ENCODE peak calls at places on chromosomes 5 and 9, in ten cellular contexts. One of them, this sample, is unnamed. For H3K36me3, the result is how much of the 10 kb centered on the place peaks cover.

GRCh38 chr5:80149161-80149609 is 106.7 kb downstream of the SERINC5 start:
- DNase-seq in ovary: no peak
- DNase-seq in neuronal stem cell: no peak
- DNase-seq in CD4-positive, CD25-positive, alpha-beta regulatory T cell: no peak
- DNase-seq in colonic mucosa: no peak
- DNase-seq in testis: no peak
- DNase-seq in aorta: no peak
- DNase-seq in hepatocyte: no peak
- DNase-seq in cardiac muscle cell: no peak
- DNase-seq in tibial nerve: no peak
- DNase-seq in this sample: no peak

GRCh38 chr5:58274199-58274598 is 185.7 kb downstream of the PLK2 start:
- DNase-seq in colonic mucosa: no peak
- DNase-seq in cardiac muscle cell: no peak
- DNase-seq in tibial nerve: no peak
- DNase-seq in neuronal stem cell: no peak
- DNase-seq in aorta: no peak
- DNase-seq in hepatocyte: no peak
- DNase-seq in CD4-positive, CD25-positive, alpha-beta regulatory T cell: no peak
- DNase-seq in testis: no peak
- DNase-seq in ovary: no peak
- DNase-seq in this sample: no peak

GRCh38 chr5:149166128-149166527 is 24.8 kb downstream of the ABLIM3 start:
- DNase-seq in cardiac muscle cell: no peak
- DNase-seq in ovary: no peak
- DNase-seq in tibial nerve: no peak
- DNase-seq in testis: no peak
- DNase-seq in CD4-positive, CD25-positive, alpha-beta regulatory T cell: no peak
- DNase-seq in colonic mucosa: no peak
- DNase-seq in hepatocyte: no peak
- DNase-seq in aorta: no peak
- DNase-seq in neuronal stem cell: no peak
- DNase-seq in this sample: peak

GRCh38 chr9:129863059-129863690 is 27.9 kb downstream of the USP20 start:
- DNase-seq in ovary: no peak
- DNase-seq in colonic mucosa: no peak
- DNase-seq in tibial nerve: no peak
- DNase-seq in cardiac muscle cell: peak
- DNase-seq in CD4-positive, CD25-positive, alpha-beta regulatory T cell: peak
- DNase-seq in hepatocyte: no peak
- DNase-seq in neuronal stem cell: no peak
- DNase-seq in aorta: no peak
- DNase-seq in testis: no peak
- DNase-seq in this sample: no peak

GRCh38 chr5:134568761-134569725 is 43.6 kb downstream of the JADE2 start:
- DNase-seq in CD4-positive, CD25-positive, alpha-beta regulatory T cell: no peak
- DNase-seq in aorta: peak
- DNase-seq in colonic mucosa: peak
- DNase-seq in cardiac muscle cell: peak
- DNase-seq in neuronal stem cell: no peak
- DNase-seq in hepatocyte: no peak
- DNase-seq in testis: peak
- DNase-seq in tibial nerve: peak
- DNase-seq in ovary: peak
- DNase-seq in this sample: no peak

GRCh38 chr5:59188415-59189225 is 605.7 kb downstream of the RAB3C start:
- DNase-seq in neuronal stem cell: peak
- DNase-seq in aorta: peak
- DNase-seq in cardiac muscle cell: peak
- DNase-seq in tibial nerve: peak
- DNase-seq in CD4-positive, CD25-positive, alpha-beta regulatory T cell: peak
- DNase-seq in ovary: peak
- DNase-seq in colonic mucosa: peak
- DNase-seq in testis: peak
- DNase-seq in hepatocyte: peak
- DNase-seq in this sample: no peak

GRCh38 chr9:98211260-98211659 is 18.8 kb upstream of the CORO2A start:
- DNase-seq in testis: no peak
- DNase-seq in CD4-positive, CD25-positive, alpha-beta regulatory T cell: no peak
- DNase-seq in colonic mucosa: peak
- DNase-seq in aorta: no peak
- DNase-seq in neuronal stem cell: no peak
- DNase-seq in tibial nerve: no peak
- DNase-seq in hepatocyte: no peak
- DNase-seq in cardiac muscle cell: no peak
- DNase-seq in ovary: no peak
- DNase-seq in this sample: no peak

GRCh38 chr5:169071-169727 is 22.1 kb upstream of the LRRC14B start:
- DNase-seq in tibial nerve: peak
- DNase-seq in CD4-positive, CD25-positive, alpha-beta regulatory T cell: no peak
- DNase-seq in colonic mucosa: no peak
- DNase-seq in neuronal stem cell: no peak
- DNase-seq in hepatocyte: no peak
- DNase-seq in cardiac muscle cell: peak
- DNase-seq in ovary: peak
- DNase-seq in testis: no peak
- DNase-seq in aorta: peak
- DNase-seq in this sample: no peak

GRCh38 chr5:146254223-146254622 is 50.8 kb downstream of the RBM27 start:
- DNase-seq in neuronal stem cell: no peak
- DNase-seq in ovary: no peak
- DNase-seq in testis: no peak
- DNase-seq in colonic mucosa: no peak
- DNase-seq in CD4-positive, CD25-positive, alpha-beta regulatory T cell: no peak
- DNase-seq in cardiac muscle cell: no peak
- DNase-seq in hepatocyte: no peak
- DNase-seq in aorta: no peak
- DNase-seq in tibial nerve: no peak
- DNase-seq in this sample: no peak

GRCh38 chr9:91116226-91116625 is 245.5 kb downstream of the AUH start:
- DNase-seq in neuronal stem cell: no peak
- DNase-seq in tibial nerve: peak
- DNase-seq in colonic mucosa: no peak
- DNase-seq in testis: no peak
- DNase-seq in ovary: peak
- DNase-seq in aorta: no peak
- DNase-seq in cardiac muscle cell: no peak
- DNase-seq in hepatocyte: no peak
- DNase-seq in CD4-positive, CD25-positive, alpha-beta regulatory T cell: no peak
- DNase-seq in this sample: no peak

GRCh38 chr9:93670208-93671029 is 94.0 kb downstream of the PHF2 start:
- DNase-seq in colonic mucosa: peak
- DNase-seq in aorta: peak
- DNase-seq in testis: peak
- DNase-seq in cardiac muscle cell: peak
- DNase-seq in tibial nerve: peak
- DNase-seq in CD4-positive, CD25-positive, alpha-beta regulatory T cell: no peak
- DNase-seq in ovary: peak
- DNase-seq in hepatocyte: no peak
- DNase-seq in neuronal stem cell: no peak
- DNase-seq in this sample: no peak

GRCh38 chr9:85202596-85202995 is 533.1 kb downstream of the NTRK2 start:
- DNase-seq in testis: peak
- DNase-seq in ovary: no peak
- DNase-seq in cardiac muscle cell: peak
- DNase-seq in aorta: no peak
- DNase-seq in hepatocyte: no peak
- DNase-seq in colonic mucosa: no peak
- DNase-seq in CD4-positive, CD25-positive, alpha-beta regulatory T cell: no peak
- DNase-seq in tibial nerve: no peak
- DNase-seq in neuronal stem cell: no peak
- DNase-seq in this sample: no peak

GRCh38 chr5:115414406-115415142 is 118.1 kb upstream of the CCDC112 start:
- DNase-seq in neuronal stem cell: no peak
- DNase-seq in tibial nerve: no peak
- DNase-seq in testis: no peak
- DNase-seq in CD4-positive, CD25-positive, alpha-beta regulatory T cell: no peak
- DNase-seq in colonic mucosa: no peak
- DNase-seq in hepatocyte: peak
- DNase-seq in aorta: no peak
- DNase-seq in ovary: no peak
- DNase-seq in cardiac muscle cell: peak
- DNase-seq in this sample: peak

GRCh38 chr9:22119537-22120167 is 110.5 kb upstream of the CDKN2B start:
- DNase-seq in ovary: no peak
- DNase-seq in testis: no peak
- DNase-seq in tibial nerve: no peak
- DNase-seq in aorta: no peak
- DNase-seq in colonic mucosa: no peak
- DNase-seq in hepatocyte: no peak
- DNase-seq in CD4-positive, CD25-positive, alpha-beta regulatory T cell: peak
- DNase-seq in neuronal stem cell: peak
- DNase-seq in cardiac muscle cell: peak
- DNase-seq in this sample: no peak

GRCh38 chr9:133237271-133237731 is 28.3 kb upstream of the OBP2B start:
- DNase-seq in hepatocyte: no peak
- DNase-seq in tibial nerve: no peak
- DNase-seq in neuronal stem cell: no peak
- DNase-seq in cardiac muscle cell: peak
- DNase-seq in CD4-positive, CD25-positive, alpha-beta regulatory T cell: no peak
- DNase-seq in ovary: peak
- DNase-seq in colonic mucosa: no peak
- DNase-seq in aorta: no peak
- DNase-seq in testis: peak
- DNase-seq in this sample: no peak

GRCh38 chr9:98248737-98249474 is 6.5 kb downstream of the TBC1D2 start:
- DNase-seq in neuronal stem cell: no peak
- DNase-seq in cardiac muscle cell: peak
- DNase-seq in testis: peak
- DNase-seq in colonic mucosa: peak
- DNase-seq in CD4-positive, CD25-positive, alpha-beta regulatory T cell: no peak
- DNase-seq in aorta: peak
- DNase-seq in hepatocyte: peak
- DNase-seq in ovary: no peak
- DNase-seq in tibial nerve: no peak
- DNase-seq in this sample: no peak

GRCh38 chr9:131228096-131228495 is 48.2 kb downstream of the FAM78A start:
- DNase-seq in CD4-positive, CD25-positive, alpha-beta regulatory T cell: no peak
- DNase-seq in neuronal stem cell: no peak
- DNase-seq in hepatocyte: no peak
- DNase-seq in ovary: peak
- DNase-seq in colonic mucosa: no peak
- DNase-seq in tibial nerve: no peak
- DNase-seq in testis: no peak
- DNase-seq in cardiac muscle cell: no peak
- DNase-seq in aorta: no peak
- DNase-seq in this sample: no peak
- H3K36me3 ChIP-seq in CD4-positive, CD25-positive, alpha-beta regulatory T cell: under half
- H3K36me3 ChIP-seq in neuronal stem cell: under half
- H3K36me3 ChIP-seq in hepatocyte: under half
- H3K36me3 ChIP-seq in ovary: under half
- H3K36me3 ChIP-seq in colonic mucosa: under half
- H3K36me3 ChIP-seq in tibial nerve: half or more
- H3K36me3 ChIP-seq in testis: under half
- H3K36me3 ChIP-seq in cardiac muscle cell: under half
- H3K36me3 ChIP-seq in aorta: under half
- H3K36me3 ChIP-seq in this sample: under half

DNA sequence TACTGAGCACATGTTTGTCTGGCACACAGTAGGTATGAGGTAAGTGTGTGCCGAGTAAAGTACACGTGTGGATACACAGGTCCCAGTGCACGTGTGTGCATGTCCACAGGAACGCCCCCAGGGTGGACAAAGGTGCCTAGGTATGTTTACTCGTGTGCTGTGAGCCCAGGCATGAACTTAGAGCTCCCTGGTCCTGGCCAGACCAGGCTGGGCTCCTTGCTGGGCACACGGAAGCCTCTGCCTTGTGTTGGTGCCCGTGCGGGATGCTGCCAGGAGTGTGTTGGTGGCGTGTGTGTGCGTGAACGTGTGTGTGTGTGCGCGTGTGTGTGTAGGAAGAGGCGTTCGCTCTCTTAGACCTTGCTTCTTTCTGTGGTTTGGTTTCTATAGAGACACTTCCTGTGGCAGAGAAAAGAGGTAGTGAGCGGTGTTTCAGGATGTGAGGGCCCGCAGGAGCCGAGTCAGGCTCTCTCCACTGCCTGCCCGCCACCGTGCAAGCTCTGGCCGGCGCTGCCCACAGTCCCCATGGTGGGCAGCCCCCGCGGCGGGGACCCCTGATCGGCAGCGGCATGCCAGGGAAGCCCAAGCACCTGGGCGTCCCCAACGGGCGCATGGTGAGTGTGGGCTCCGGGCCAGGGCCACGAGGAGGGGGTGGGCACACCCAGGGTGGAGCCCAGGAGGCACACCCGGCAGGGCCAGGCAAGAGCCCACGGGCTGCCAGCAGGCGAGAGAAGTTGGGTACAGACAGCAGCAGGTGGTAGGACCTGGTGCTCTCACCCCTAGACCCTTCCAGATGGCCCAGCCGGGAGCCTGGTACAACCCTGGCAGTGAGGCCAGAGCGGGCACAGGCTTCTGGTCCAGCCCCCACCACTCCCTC is at the start of gene RGS14:
- DNase-seq in aorta: no peak
- DNase-seq in hepatocyte: no peak
- DNase-seq in CD4-positive, CD25-positive, alpha-beta regulatory T cell: peak
- DNase-seq in ovary: no peak
- DNase-seq in testis: no peak
- DNase-seq in neuronal stem cell: no peak
- DNase-seq in colonic mucosa: peak
- DNase-seq in cardiac muscle cell: peak
- DNase-seq in tibial nerve: no peak
- DNase-seq in this sample: no peak
- H3K4me3 ChIP-seq in aorta: no peak
- H3K4me3 ChIP-seq in hepatocyte: no peak
- H3K4me3 ChIP-seq in CD4-positive, CD25-positive, alpha-beta regulatory T cell: peak
- H3K4me3 ChIP-seq in ovary: peak
- H3K4me3 ChIP-seq in testis: no peak
- H3K4me3 ChIP-seq in neuronal stem cell: peak
- H3K4me3 ChIP-seq in colonic mucosa: peak
- H3K4me3 ChIP-seq in cardiac muscle cell: no peak
- H3K4me3 ChIP-seq in tibial nerve: no peak
- H3K4me3 ChIP-seq in this sample: peak

GRCh38 chr9:30140415-30140814 is 2244.0 kb upstream of the ACO1 start:
- DNase-seq in tibial nerve: no peak
- DNase-seq in cardiac muscle cell: no peak
- DNase-seq in ovary: no peak
- DNase-seq in testis: no peak
- DNase-seq in hepatocyte: no peak
- DNase-seq in CD4-positive, CD25-positive, alpha-beta regulatory T cell: no peak
- DNase-seq in neuronal stem cell: no peak
- DNase-seq in aorta: no peak
- DNase-seq in colonic mucosa: no peak
- DNase-seq in this sample: no peak
- H3K36me3 ChIP-seq in tibial nerve: under half
- H3K36me3 ChIP-seq in cardiac muscle cell: under half
- H3K36me3 ChIP-seq in ovary: under half
- H3K36me3 ChIP-seq in testis: under half
- H3K36me3 ChIP-seq in hepatocyte: under half
- H3K36me3 ChIP-seq in CD4-positive, CD25-positive, alpha-beta regulatory T cell: under half
- H3K36me3 ChIP-seq in neuronal stem cell: under half
- H3K36me3 ChIP-seq in aorta: under half
- H3K36me3 ChIP-seq in colonic mucosa: under half
- H3K36me3 ChIP-seq in this sample: under half

DNA sequence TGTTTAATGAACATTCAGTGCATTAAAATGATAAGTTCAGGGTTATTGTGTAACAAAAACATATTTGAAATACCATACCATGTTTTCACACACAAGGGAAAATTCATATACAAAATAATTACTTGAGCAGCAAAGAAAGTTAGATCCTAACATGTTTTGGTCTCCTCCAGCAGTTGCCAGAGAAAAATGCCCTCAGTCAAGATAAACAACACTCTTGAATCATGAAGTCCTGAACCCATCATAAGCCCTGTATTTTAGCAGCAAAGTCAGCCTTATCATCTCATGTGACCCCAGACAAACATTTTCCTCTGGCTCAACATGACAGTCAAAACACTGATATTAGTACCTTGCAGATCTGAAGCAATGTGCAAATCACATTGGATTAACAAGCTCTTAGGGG is 1541.1 kb upstream of the WWC1 start:
- DNase-seq in colonic mucosa: no peak
- DNase-seq in tibial nerve: no peak
- DNase-seq in CD4-positive, CD25-positive, alpha-beta regulatory T cell: no peak
- DNase-seq in aorta: no peak
- DNase-seq in testis: no peak
- DNase-seq in hepatocyte: no peak
- DNase-seq in ovary: no peak
- DNase-seq in neuronal stem cell: no peak
- DNase-seq in cardiac muscle cell: peak
- DNase-seq in this sample: peak
- H3K4me3 ChIP-seq in colonic mucosa: no peak
- H3K4me3 ChIP-seq in tibial nerve: no peak
- H3K4me3 ChIP-seq in CD4-positive, CD25-positive, alpha-beta regulatory T cell: no peak
- H3K4me3 ChIP-seq in aorta: no peak
- H3K4me3 ChIP-seq in testis: no peak
- H3K4me3 ChIP-seq in hepatocyte: no peak
- H3K4me3 ChIP-seq in ovary: no peak
- H3K4me3 ChIP-seq in neuronal stem cell: no peak
- H3K4me3 ChIP-seq in cardiac muscle cell: no peak
- H3K4me3 ChIP-seq in this sample: no peak